ENCODE peak calls at places on chromosomes 11 and 22, in nine cellular contexts. One of them, this sample, is unnamed.
A peak's percentile ranks its signal among the peaks of the same experiment; 100 is the strongest.

GRCh38 chr22:26968873-26969272 is 311.5 kb downstream of the MIAT start:
- DNase-seq in HAP-1: no peak
- DNase-seq in NCI-H2029: no peak
- DNase-seq in hepatocyte: no peak
- DNase-seq in foreskin melanocyte: no peak
- DNase-seq in fibroblast of lung: no peak
- DNase-seq in kidney epithelial cell: no peak
- DNase-seq in activated CD8-positive, alpha-beta memory T cell treated with anti-CD3 and anti-CD28 coated beads for 24 hours: no peak
- DNase-seq in right lobe of liver: no peak
- DNase-seq in this sample: no peak

GRCh38 chr22:46545041-46545796 is 7.8 kb upstream of the CELSR1 start:
- DNase-seq in HAP-1: no peak
- DNase-seq in NCI-H2029: no peak
- DNase-seq in hepatocyte: no peak
- DNase-seq in foreskin melanocyte: no peak
- DNase-seq in fibroblast of lung: no peak
- DNase-seq in kidney epithelial cell: no peak
- DNase-seq in activated CD8-positive, alpha-beta memory T cell treated with anti-CD3 and anti-CD28 coated beads for 24 hours: no peak
- DNase-seq in right lobe of liver: no peak
- DNase-seq in this sample: no peak

GRCh38 chr11:9384535-9385287 is at the start of gene IPO7:
- DNase-seq in HAP-1: peak; percentile 94
- DNase-seq in NCI-H2029: peak; percentile 94
- DNase-seq in hepatocyte: peak; percentile 94
- DNase-seq in foreskin melanocyte: peak; percentile 89
- DNase-seq in fibroblast of lung: peak; percentile 92
- DNase-seq in kidney epithelial cell: peak; percentile 63
- DNase-seq in activated CD8-positive, alpha-beta memory T cell treated with anti-CD3 and anti-CD28 coated beads for 24 hours: peak; percentile 92
- DNase-seq in right lobe of liver: peak; percentile 95
- DNase-seq in this sample: peak; percentile 85

GRCh38 chr22:41681616-41682015 is 7.1 kb downstream of the SNU13 start:
- DNase-seq in HAP-1: no peak
- DNase-seq in NCI-H2029: peak; percentile 49
- DNase-seq in hepatocyte: no peak
- DNase-seq in foreskin melanocyte: no peak
- DNase-seq in fibroblast of lung: no peak
- DNase-seq in kidney epithelial cell: no peak
- DNase-seq in activated CD8-positive, alpha-beta memory T cell treated with anti-CD3 and anti-CD28 coated beads for 24 hours: no peak
- DNase-seq in right lobe of liver: no peak
- DNase-seq in this sample: no peak

GRCh38 chr11:70095541-70096252 is 17.6 kb downstream of the ANO1 start:
- DNase-seq in HAP-1: no peak
- DNase-seq in NCI-H2029: no peak
- DNase-seq in hepatocyte: no peak
- DNase-seq in foreskin melanocyte: no peak
- DNase-seq in fibroblast of lung: no peak
- DNase-seq in kidney epithelial cell: no peak
- DNase-seq in activated CD8-positive, alpha-beta memory T cell treated with anti-CD3 and anti-CD28 coated beads for 24 hours: no peak
- DNase-seq in right lobe of liver: no peak
- DNase-seq in this sample: no peak

GRCh38 chr22:43014062-43014875 is 680 bp downstream of the PACSIN2 start:
- DNase-seq in HAP-1: peak; percentile 68
- DNase-seq in NCI-H2029: peak; percentile 19
- DNase-seq in hepatocyte: peak; percentile 71
- DNase-seq in foreskin melanocyte: no peak
- DNase-seq in fibroblast of lung: no peak
- DNase-seq in kidney epithelial cell: no peak
- DNase-seq in activated CD8-positive, alpha-beta memory T cell treated with anti-CD3 and anti-CD28 coated beads for 24 hours: peak; percentile 70
- DNase-seq in right lobe of liver: no peak
- DNase-seq in this sample: no peak

GRCh38 chr11:33116535-33116934 is 44.7 kb downstream of the CSTF3 start:
- DNase-seq in HAP-1: no peak
- DNase-seq in NCI-H2029: no peak
- DNase-seq in hepatocyte: peak; percentile 18
- DNase-seq in foreskin melanocyte: no peak
- DNase-seq in fibroblast of lung: no peak
- DNase-seq in kidney epithelial cell: peak; percentile 28
- DNase-seq in activated CD8-positive, alpha-beta memory T cell treated with anti-CD3 and anti-CD28 coated beads for 24 hours: no peak
- DNase-seq in right lobe of liver: no peak
- DNase-seq in this sample: no peak

GRCh38 chr11:75066061-75066460 is 30.6 kb downstream of the OR2AT4 start:
- DNase-seq in HAP-1: no peak
- DNase-seq in NCI-H2029: no peak
- DNase-seq in hepatocyte: no peak
- DNase-seq in foreskin melanocyte: no peak
- DNase-seq in fibroblast of lung: peak; percentile 28
- DNase-seq in kidney epithelial cell: no peak
- DNase-seq in activated CD8-positive, alpha-beta memory T cell treated with anti-CD3 and anti-CD28 coated beads for 24 hours: no peak
- DNase-seq in right lobe of liver: no peak
- DNase-seq in this sample: no peak

GRCh38 chr22:38923463-38924196 is 33.8 kb upstream of the APOBEC3A start:
- DNase-seq in HAP-1: peak; percentile 91
- DNase-seq in NCI-H2029: peak; percentile 97
- DNase-seq in hepatocyte: peak; percentile 87
- DNase-seq in foreskin melanocyte: peak; percentile 87
- DNase-seq in fibroblast of lung: peak; percentile 91
- DNase-seq in kidney epithelial cell: peak; percentile 53
- DNase-seq in activated CD8-positive, alpha-beta memory T cell treated with anti-CD3 and anti-CD28 coated beads for 24 hours: no peak
- DNase-seq in right lobe of liver: no peak
- DNase-seq in this sample: peak; percentile 88

GRCh38 chr11:66637557-66638176 is 836 bp upstream of the RBM4 start:
- DNase-seq in HAP-1: peak; percentile 54
- DNase-seq in NCI-H2029: no peak
- DNase-seq in hepatocyte: no peak
- DNase-seq in foreskin melanocyte: no peak
- DNase-seq in fibroblast of lung: no peak
- DNase-seq in kidney epithelial cell: no peak
- DNase-seq in activated CD8-positive, alpha-beta memory T cell treated with anti-CD3 and anti-CD28 coated beads for 24 hours: no peak
- DNase-seq in right lobe of liver: no peak
- DNase-seq in this sample: no peak

GRCh38 chr22:37464181-37464580 is 22.0 kb downstream of the MFNG start:
- DNase-seq in HAP-1: no peak
- DNase-seq in NCI-H2029: no peak
- DNase-seq in hepatocyte: no peak
- DNase-seq in foreskin melanocyte: no peak
- DNase-seq in fibroblast of lung: peak; percentile 36
- DNase-seq in kidney epithelial cell: no peak
- DNase-seq in activated CD8-positive, alpha-beta memory T cell treated with anti-CD3 and anti-CD28 coated beads for 24 hours: no peak
- DNase-seq in right lobe of liver: no peak
- DNase-seq in this sample: no peak

GRCh38 chr11:135027461-135027860 is 615.4 kb upstream of the B3GAT1 start:
- DNase-seq in HAP-1: peak; percentile 74
- DNase-seq in NCI-H2029: no peak
- DNase-seq in hepatocyte: peak; percentile 85
- DNase-seq in foreskin melanocyte: no peak
- DNase-seq in fibroblast of lung: peak; percentile 43
- DNase-seq in kidney epithelial cell: peak; percentile 7
- DNase-seq in activated CD8-positive, alpha-beta memory T cell treated with anti-CD3 and anti-CD28 coated beads for 24 hours: no peak
- DNase-seq in right lobe of liver: no peak
- DNase-seq in this sample: no peak

GRCh38 chr22:32897400-32897799 is 95.9 kb downstream of the TIMP3 start:
- DNase-seq in HAP-1: no peak
- DNase-seq in NCI-H2029: no peak
- DNase-seq in hepatocyte: peak; percentile 59
- DNase-seq in foreskin melanocyte: no peak
- DNase-seq in fibroblast of lung: no peak
- DNase-seq in kidney epithelial cell: peak; percentile 56
- DNase-seq in activated CD8-positive, alpha-beta memory T cell treated with anti-CD3 and anti-CD28 coated beads for 24 hours: no peak
- DNase-seq in right lobe of liver: no peak
- DNase-seq in this sample: no peak

GRCh38 chr11:101721270-101721669 is 137.5 kb upstream of the TRPC6 start:
- DNase-seq in HAP-1: no peak
- DNase-seq in NCI-H2029: no peak
- DNase-seq in hepatocyte: no peak
- DNase-seq in foreskin melanocyte: no peak
- DNase-seq in fibroblast of lung: peak; percentile 20
- DNase-seq in kidney epithelial cell: no peak
- DNase-seq in activated CD8-positive, alpha-beta memory T cell treated with anti-CD3 and anti-CD28 coated beads for 24 hours: no peak
- DNase-seq in right lobe of liver: no peak
- DNase-seq in this sample: no peak

GRCh38 chr11:118113031-118113430 is 26.3 kb upstream of the SMIM35 start:
- DNase-seq in HAP-1: no peak
- DNase-seq in NCI-H2029: no peak
- DNase-seq in hepatocyte: no peak
- DNase-seq in foreskin melanocyte: no peak
- DNase-seq in fibroblast of lung: no peak
- DNase-seq in kidney epithelial cell: no peak
- DNase-seq in activated CD8-positive, alpha-beta memory T cell treated with anti-CD3 and anti-CD28 coated beads for 24 hours: no peak
- DNase-seq in right lobe of liver: no peak
- DNase-seq in this sample: no peak

GRCh38 chr11:13278620-13279486 is 1.3 kb downstream of the BMAL1 start:
- DNase-seq in HAP-1: peak; percentile 13
- DNase-seq in NCI-H2029: no peak
- DNase-seq in hepatocyte: peak; percentile 19
- DNase-seq in foreskin melanocyte: no peak
- DNase-seq in fibroblast of lung: no peak
- DNase-seq in kidney epithelial cell: no peak
- DNase-seq in activated CD8-positive, alpha-beta memory T cell treated with anti-CD3 and anti-CD28 coated beads for 24 hours: no peak
- DNase-seq in right lobe of liver: no peak
- DNase-seq in this sample: no peak